ENCODE peak calls at places on chromosome 2, in ten cellular contexts. One of them, this sample, is unnamed.

GRCh38 chr2:59693176-59693959 is 860.1 kb downstream of the BCL11A start:
- DNase-seq in C1 segment of cervical spinal cord: no peak
- DNase-seq in H54: no peak
- DNase-seq in activated CD4-positive, CD25-positive, alpha-beta regulatory T cell: no peak
- DNase-seq in cardiac fibroblast: no peak
- DNase-seq in hypothalamus: no peak
- DNase-seq in GM20000: no peak
- DNase-seq in small intestine: no peak
- DNase-seq in activated naive CD8-positive, alpha-beta T cell treated with anti-CD3 and anti-CD28 coated beads, Interleukin-2, amount 50 U/mL, for 24 hours: no peak
- DNase-seq in AG08395: no peak
- DNase-seq in this sample: no peak

GRCh38 chr2:215825709-215826108 is 187.6 kb downstream of the MREG start:
- DNase-seq in C1 segment of cervical spinal cord: no peak
- DNase-seq in H54: no peak
- DNase-seq in hypothalamus: no peak
- DNase-seq in cardiac fibroblast: no peak
- DNase-seq in activated naive CD8-positive, alpha-beta T cell treated with anti-CD3 and anti-CD28 coated beads, Interleukin-2, amount 50 U/mL, for 24 hours: no peak
- DNase-seq in activated CD4-positive, CD25-positive, alpha-beta regulatory T cell: no peak
- DNase-seq in small intestine: no peak
- DNase-seq in AG08395: peak
- DNase-seq in GM20000: no peak
- DNase-seq in this sample: no peak

GRCh38 chr2:241258505-241259160 is 56.8 kb downstream of the HDLBP start:
- DNase-seq in H54: no peak
- DNase-seq in cardiac fibroblast: no peak
- DNase-seq in hypothalamus: no peak
- DNase-seq in GM20000: no peak
- DNase-seq in C1 segment of cervical spinal cord: no peak
- DNase-seq in small intestine: no peak
- DNase-seq in AG08395: no peak
- DNase-seq in activated CD4-positive, CD25-positive, alpha-beta regulatory T cell: no peak
- DNase-seq in activated naive CD8-positive, alpha-beta T cell treated with anti-CD3 and anti-CD28 coated beads, Interleukin-2, amount 50 U/mL, for 24 hours: no peak
- DNase-seq in this sample: no peak

GRCh38 chr2:163401481-163401880 is 334.3 kb downstream of the FIGN start:
- DNase-seq in small intestine: no peak
- DNase-seq in activated naive CD8-positive, alpha-beta T cell treated with anti-CD3 and anti-CD28 coated beads, Interleukin-2, amount 50 U/mL, for 24 hours: no peak
- DNase-seq in hypothalamus: no peak
- DNase-seq in GM20000: no peak
- DNase-seq in AG08395: peak
- DNase-seq in activated CD4-positive, CD25-positive, alpha-beta regulatory T cell: no peak
- DNase-seq in cardiac fibroblast: peak
- DNase-seq in H54: no peak
- DNase-seq in C1 segment of cervical spinal cord: no peak
- DNase-seq in this sample: peak

GRCh38 chr2:120397362-120397811 is 51.5 kb downstream of the INHBB start:
- DNase-seq in AG08395: peak
- DNase-seq in small intestine: no peak
- DNase-seq in activated CD4-positive, CD25-positive, alpha-beta regulatory T cell: no peak
- DNase-seq in cardiac fibroblast: no peak
- DNase-seq in activated naive CD8-positive, alpha-beta T cell treated with anti-CD3 and anti-CD28 coated beads, Interleukin-2, amount 50 U/mL, for 24 hours: no peak
- DNase-seq in hypothalamus: no peak
- DNase-seq in GM20000: no peak
- DNase-seq in H54: peak
- DNase-seq in C1 segment of cervical spinal cord: no peak
- DNase-seq in this sample: peak

GRCh38 chr2:43251171-43251731 is 24.8 kb upstream of the ZFP36L2 start:
- DNase-seq in activated CD4-positive, CD25-positive, alpha-beta regulatory T cell: no peak
- DNase-seq in small intestine: no peak
- DNase-seq in activated naive CD8-positive, alpha-beta T cell treated with anti-CD3 and anti-CD28 coated beads, Interleukin-2, amount 50 U/mL, for 24 hours: no peak
- DNase-seq in GM20000: no peak
- DNase-seq in C1 segment of cervical spinal cord: no peak
- DNase-seq in H54: no peak
- DNase-seq in AG08395: peak
- DNase-seq in hypothalamus: no peak
- DNase-seq in cardiac fibroblast: peak
- DNase-seq in this sample: no peak

GRCh38 chr2:240021488-240022104 is 3.5 kb downstream of the NDUFA10 start:
- DNase-seq in GM20000: peak
- DNase-seq in C1 segment of cervical spinal cord: no peak
- DNase-seq in activated naive CD8-positive, alpha-beta T cell treated with anti-CD3 and anti-CD28 coated beads, Interleukin-2, amount 50 U/mL, for 24 hours: peak
- DNase-seq in H54: peak
- DNase-seq in AG08395: peak
- DNase-seq in hypothalamus: peak
- DNase-seq in small intestine: peak
- DNase-seq in cardiac fibroblast: peak
- DNase-seq in activated CD4-positive, CD25-positive, alpha-beta regulatory T cell: peak
- DNase-seq in this sample: peak

GRCh38 chr2:55158111-55158814 is 73.8 kb downstream of the CLHC1 start:
- DNase-seq in activated naive CD8-positive, alpha-beta T cell treated with anti-CD3 and anti-CD28 coated beads, Interleukin-2, amount 50 U/mL, for 24 hours: no peak
- DNase-seq in C1 segment of cervical spinal cord: no peak
- DNase-seq in H54: no peak
- DNase-seq in hypothalamus: no peak
- DNase-seq in GM20000: no peak
- DNase-seq in AG08395: no peak
- DNase-seq in small intestine: peak
- DNase-seq in activated CD4-positive, CD25-positive, alpha-beta regulatory T cell: no peak
- DNase-seq in cardiac fibroblast: no peak
- DNase-seq in this sample: no peak

GRCh38 chr2:208255557-208256106 is 761 bp upstream of the IDH1 start:
- DNase-seq in AG08395: no peak
- DNase-seq in small intestine: no peak
- DNase-seq in C1 segment of cervical spinal cord: no peak
- DNase-seq in GM20000: no peak
- DNase-seq in H54: no peak
- DNase-seq in activated naive CD8-positive, alpha-beta T cell treated with anti-CD3 and anti-CD28 coated beads, Interleukin-2, amount 50 U/mL, for 24 hours: no peak
- DNase-seq in cardiac fibroblast: no peak
- DNase-seq in activated CD4-positive, CD25-positive, alpha-beta regulatory T cell: no peak
- DNase-seq in hypothalamus: no peak
- DNase-seq in this sample: no peak

This sample was measured in COLO829.